ENCODE peak calls at places on chromosomes 13 and 19, in nine cellular contexts. V is B cell, L is Caco-2, Y is endothelial cell, B is adrenal gland, J is breast epithelium, Q is heart right ventricle, T is left ventricle myocardium inferior, S is Peyer's patch. U is an unnamed sample.

GRCh38 chr13:97139704-97140103 is 82.4 kb upstream of the MBNL2 start:
- DNase-seq in L (no peak), Y (no peak), V (no peak), S (no peak), J (no peak), B (no peak), Q (no peak), T (no peak), U (no peak)

GRCh38 chr19:38247734-38248268 is 8.4 kb downstream of the PPP1R14A start:
- DNase-seq in T (no peak), J (no peak), S (no peak), Y (no peak), B (peak; percentile 77), L (no peak), Q (no peak), V (no peak), U (no peak)

GRCh38 chr19:34540811-34541557 is 59.4 kb downstream of the WTIP start:
- DNase-seq in Q (no peak), Y (no peak), S (no peak), B (no peak), J (no peak), L (no peak), V (no peak), T (no peak), U (no peak)

GRCh38 chr19:15539638-15540037 is 31.3 kb downstream of the CYP4F22 start:
- DNase-seq in T (no peak), J (no peak), Y (no peak), L (no peak), B (no peak), Q (no peak), S (no peak), V (no peak), U (peak; percentile 45)

GRCh38 chr13:67238861-67239260 is 8.7 kb upstream of the PCDH9 start:
- DNase-seq in L (no peak), V (no peak), Y (no peak), J (no peak), B (no peak), S (no peak), T (no peak), Q (no peak), U (no peak)

GRCh38 chr19:10220695-10221094 is 10.4 kb downstream of the S1PR2 start:
- DNase-seq in B (no peak), T (no peak), V (no peak), Y (no peak), S (no peak), L (no peak), J (no peak), Q (no peak), U (no peak)

GRCh38 chr19:15247107-15248014 is 15.1 kb upstream of the EPHX3 start:
- DNase-seq in B (no peak), L (peak; percentile 35), J (no peak), Q (no peak), V (no peak), S (no peak), T (no peak), Y (no peak), U (no peak)

GRCh38 chr19:23259961-23260360 is 9.8 kb upstream of the ZNF724 start:
- DNase-seq in L (no peak), Q (no peak), B (no peak), J (no peak), T (no peak), V (no peak), S (no peak), Y (no peak), U (no peak)

GRCh38 chr19:19460761-19461265 is 54.5 kb downstream of the TSSK6 start:
- DNase-seq in S (peak; percentile 79), J (no peak), B (peak; percentile 66), T (peak; percentile 69), Q (peak; percentile 73), V (no peak), Y (peak; percentile 29), L (no peak), U (peak; percentile 65)

GRCh38 chr19:35897706-35898451 is 2.5 kb downstream of the NFKBID start:
- DNase-seq in B (no peak), Q (no peak), L (no peak), V (no peak), S (no peak), Y (no peak), T (no peak), J (no peak), U (no peak)

GRCh38 chr19:3140667-3141038 is 4.8 kb downstream of the GNA15 start:
- DNase-seq in Y (no peak), S (no peak), B (no peak), T (no peak), L (no peak), V (no peak), Q (no peak), J (no peak), U (no peak)

GRCh38 chr19:13839193-13839937 is 37.6 kb upstream of the NANOS3 start:
- DNase-seq in T (peak; percentile 95), J (peak; percentile 89), S (peak; percentile 92), L (no peak), B (peak; percentile 89), V (peak; percentile 84), Q (peak; percentile 94), Y (no peak), U (peak; percentile 91)

DNA sequence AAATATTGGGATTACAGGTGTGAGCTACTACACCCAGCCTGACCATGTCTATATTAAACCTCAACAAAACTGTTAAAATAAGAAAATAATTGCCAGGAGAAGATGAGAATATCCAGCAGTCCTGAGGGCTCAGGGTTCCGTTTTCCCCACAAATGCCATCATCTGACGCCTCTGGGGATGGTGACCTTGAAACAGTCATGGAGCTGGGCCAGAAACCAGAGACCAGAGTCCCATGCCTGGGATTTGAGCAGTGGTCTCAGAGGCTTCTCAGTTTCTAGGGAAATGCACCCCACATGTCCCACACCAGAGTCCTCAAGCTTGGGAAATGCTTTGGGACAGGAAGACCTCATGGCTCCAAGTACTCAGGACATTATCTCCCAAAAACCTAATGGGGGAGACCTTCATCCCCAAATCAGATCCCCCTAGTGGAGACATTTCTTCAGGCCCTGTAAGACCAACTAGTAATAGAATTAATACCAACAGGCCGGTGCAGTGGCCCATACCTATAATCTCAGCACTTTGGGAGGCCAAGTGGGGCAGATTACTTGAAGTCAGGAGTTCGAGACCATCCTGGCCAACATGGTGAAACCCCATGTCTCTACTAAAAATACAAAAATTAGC is 2.9 kb upstream of the MAP1S start:
- DNase-seq in J (no peak), T (no peak), Y (no peak), S (no peak), B (no peak), L (no peak), V (no peak), Q (no peak), U (peak; percentile 37)
- TF ChIP-seq CTCF in J (no peak), T (no peak), Y (no peak), S (no peak), B (peak; percentile 10), L (no peak), V (no peak), Q (no peak), U (peak; percentile 13)

GRCh38 chr13:45728759-45729158 is 26.6 kb downstream of the CBY2 start:
- DNase-seq in S (no peak), V (no peak), J (no peak), Q (no peak), L (peak; percentile 68), Y (peak; percentile 40), B (no peak), T (no peak), U (peak; percentile 41)
- TF ChIP-seq CTCF in S (no peak), V (no peak), J (no peak), Q (no peak), L (peak; percentile 74), Y (peak; percentile 48), B (no peak), T (peak; percentile 20), U (peak; percentile 19)

GRCh38 chr13:63901630-63902029 is 2486.0 kb upstream of the PCDH20 start:
- DNase-seq in J (no peak), Y (no peak), T (no peak), Q (no peak), V (no peak), L (peak; percentile 24), B (no peak), S (no peak), U (no peak)
- TF ChIP-seq CTCF in J (no peak), Y (no peak), T (no peak), Q (no peak), V (no peak), L (peak; percentile 8), B (no peak), S (no peak), U (no peak)

GRCh38 chr13:96033220-96034015 is 19.8 kb downstream of the UGGT2 start:
- DNase-seq in Q (no peak), Y (no peak), B (no peak), S (no peak), L (no peak), J (no peak), T (no peak), V (no peak), U (no peak)
- TF ChIP-seq CTCF in Q (no peak), Y (no peak), B (no peak), S (no peak), L (no peak), J (no peak), T (no peak), V (no peak), U (no peak)